ENCODE peak calls at places on chromosomes 16 and 17, in four cellular contexts. F is heart right ventricle, K is WTC11, P is psoas muscle. X is an unnamed sample.
A peak's percentile ranks its signal among the peaks of the same experiment; 100 is the strongest.

GRCh38 chr16:66878067-66878466 is 2.2 kb upstream of the PDP2 start:
- DNase-seq in F (no peak), K (no peak), P (no peak), X (no peak)

GRCh38 chr16:79437764-79438728 is 162.5 kb downstream of the MAF start:
- DNase-seq in F (peak; percentile 48), K (peak; percentile 46), P (peak; percentile 59), X (no peak)

GRCh38 chr17:21463779-21464407 is 87.7 kb downstream of the KCNJ12 start:
- DNase-seq in F (peak; percentile 11), K (peak; percentile 66), P (no peak), X (no peak)

GRCh38 chr16:12203780-12204351 is 227.3 kb downstream of the SNX29 start:
- DNase-seq in F (no peak), K (no peak), P (no peak), X (no peak)

GRCh38 chr16:86862596-86862995 is 284.2 kb downstream of the FOXL1 start:
- DNase-seq in F (peak; percentile 40), K (no peak), P (no peak), X (no peak)

GRCh38 chr16:57166951-57167350 is 18.9 kb downstream of the PSME3IP1 start:
- DNase-seq in F (no peak), K (no peak), P (no peak), X (no peak)

GRCh38 chr17:67238976-67239375 is 6.0 kb downstream of the HELZ start:
- DNase-seq in F (no peak), K (no peak), P (no peak), X (no peak)

GRCh38 chr17:17511971-17512858 is 16.0 kb upstream of the RASD1 start:
- DNase-seq in F (no peak), K (no peak), P (peak; percentile 65), X (no peak)

GRCh38 chr17:79563237-79564013 is 47.4 kb downstream of the RBFOX3 start:
- DNase-seq in F (no peak), K (no peak), P (no peak), X (no peak)

GRCh38 chr16:15529673-15530072 is 95.3 kb downstream of the BMERB1 start:
- DNase-seq in F (no peak), K (no peak), P (no peak), X (no peak)

GRCh38 chr17:79340771-79341528 is 266.3 kb downstream of the ENGASE start:
- DNase-seq in F (no peak), K (no peak), P (no peak), X (no peak)

GRCh38 chr16:24997665-24998064 is 17.5 kb downstream of the ARHGAP17 start:
- DNase-seq in F (no peak), K (no peak), P (no peak), X (no peak)

GRCh38 chr16:56741399-56741798 is 11.5 kb downstream of the NUP93 start:
- DNase-seq in F (no peak), K (no peak), P (no peak), X (no peak)

GRCh38 chr16:49463529-49463928 is 89.9 kb downstream of the C16orf78 start:
- DNase-seq in F (no peak), K (no peak), P (no peak), X (no peak)

GRCh38 chr16:15466886-15467781 is 32.7 kb downstream of the BMERB1 start:
- DNase-seq in F (no peak), K (no peak), P (no peak), X (no peak)

GRCh38 chr17:55632893-55633292 is 89.8 kb downstream of the TMEM100 start:
- DNase-seq in F (peak; percentile 14), K (no peak), P (peak; percentile 18), X (no peak)

GRCh38 chr17:3693829-3694231 is 2.1 kb downstream of the P2RX5 start:
- DNase-seq in F (no peak), K (no peak), P (no peak), X (no peak)

GRCh38 chr16:3594316-3595109 is 16.9 kb downstream of the SLX4 start:
- DNase-seq in F (no peak), K (no peak), P (no peak), X (no peak)

GRCh38 chr16:10607157-10607556 is 26.8 kb upstream of the EMP2 start:
- DNase-seq in F (no peak), K (no peak), P (no peak), X (no peak)

GRCh38 chr16:69563605-69564580 is 1.9 kb upstream of the NFAT5 start:
- DNase-seq in F (no peak), K (no peak), P (no peak), X (no peak)

GRCh38 chr16:85689285-85689949 is 663 bp upstream of the GINS2 start:
- DNase-seq in F (no peak), K (no peak), P (no peak), X (no peak)

GRCh38 chr17:187130-187529 is 5.7 kb upstream of the DOC2B start:
- DNase-seq in F (no peak), K (no peak), P (no peak), X (no peak)

GRCh38 chr17:60089097-60089844 is 10.6 kb upstream of the HEATR6 start:
- DNase-seq in F (no peak), K (no peak), P (no peak), X (no peak)

GRCh38 chr17:39595928-39596327 is 11.8 kb downstream of the NEUROD2 start:
- DNase-seq in F (no peak), K (no peak), P (no peak), X (no peak)

GRCh38 chr16:19252904-19253303 is 32.6 kb upstream of the CLEC19A start:
- DNase-seq in F (no peak), K (no peak), P (no peak), X (no peak)

GRCh38 chr17:46792071-46792470 is 26.4 kb downstream of the WNT3 start:
- DNase-seq in F (no peak), K (no peak), P (no peak), X (no peak)

GRCh38 chr16:12057276-12057675 is 80.7 kb downstream of the SNX29 start:
- DNase-seq in F (no peak), K (no peak), P (peak; percentile 48), X (no peak)

GRCh38 chr17:57186231-57187019 is 69.9 kb upstream of the MSI2 start:
- DNase-seq in F (no peak), K (no peak), P (no peak), X (no peak)

GRCh38 chr16:11386054-11386680 is 40.9 kb downstream of the RMI2 start:
- DNase-seq in F (no peak), K (no peak), P (no peak), X (no peak)

GRCh38 chr17:6914711-6915110 is 81.1 kb upstream of the ALOX12 start:
- DNase-seq in F (no peak), K (no peak), P (no peak), X (no peak)

GRCh38 chr16:85286066-85286712 is 173.9 kb upstream of the CIBAR2 start:
- DNase-seq in F (peak; percentile 69), K (no peak), P (peak; percentile 86), X (no peak)

GRCh38 chr17:60506312-60506711 is 19.7 kb downstream of the APPBP2 start:
- DNase-seq in F (no peak), K (no peak), P (no peak), X (no peak)

GRCh38 chr17:10699861-10700260 is 2.5 kb downstream of the ADPRM start:
- DNase-seq in F (no peak), K (no peak), P (no peak), X (no peak)

GRCh38 chr16:67406111-67406593 is 10.1 kb downstream of the ZDHHC1 start:
- DNase-seq in F (peak; percentile 51), K (no peak), P (no peak), X (no peak)

GRCh38 chr17:16283705-16284104 is 66.7 kb downstream of the PIGL start:
- DNase-seq in F (no peak), K (no peak), P (no peak), X (no peak)

GRCh38 chr16:80940069-80940856 is 66.4 kb downstream of the CMC2 start:
- DNase-seq in F (no peak), K (no peak), P (no peak), X (no peak)

GRCh38 chr17:57551321-57552079 is 193.6 kb downstream of the CCDC182 start:
- DNase-seq in F (no peak), K (no peak), P (no peak), X (no peak)

DNA sequence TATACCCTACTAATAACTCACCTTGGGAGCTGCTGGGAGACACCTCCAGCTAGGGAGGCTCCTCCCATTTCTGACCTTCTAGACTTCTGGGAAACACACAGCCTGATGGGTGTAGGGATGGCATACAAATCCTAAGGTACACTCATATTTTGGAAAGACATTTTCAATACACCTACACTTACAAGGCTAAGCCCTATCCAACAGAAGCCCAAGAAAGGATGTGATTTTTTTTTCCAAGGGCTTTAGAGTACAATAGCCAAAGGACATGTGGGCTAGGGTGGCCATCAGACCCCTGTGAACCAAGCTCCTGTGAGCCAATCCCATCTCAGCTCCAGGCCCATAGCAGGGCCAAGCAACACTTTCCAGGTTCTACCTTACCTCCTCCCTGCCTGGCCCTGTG is 143.9 kb downstream of the AATF start:
- DNase-seq in F (no peak), K (no peak), P (no peak), X (no peak)
- TF ChIP-seq CTCF in F (no peak), K (no peak), P (no peak), X (no peak)

GRCh38 chr17:47841488-47842308 is 625 bp upstream of the SCRN2 start:
- DNase-seq in F (no peak), K (no peak), P (no peak), X (no peak)
- TF ChIP-seq CTCF in F (no peak), K (peak; percentile 33), P (no peak), X (no peak)

GRCh38 chr17:14269473-14269872 is 31.4 kb upstream of the HS3ST3B1 start:
- DNase-seq in F (no peak), K (no peak), P (no peak), X (no peak)

GRCh38 chr17:14270508-14270907 is 30.4 kb upstream of the HS3ST3B1 start:
- DNase-seq in F (no peak), K (no peak), P (no peak), X (no peak)

GRCh38 chr17:14268264-14268663 is 31.6 kb upstream of the CDRT15 start:
- DNase-seq in F (no peak), K (no peak), P (no peak), X (no peak)
- TF ChIP-seq CTCF in F (no peak), K (no peak), P (no peak), X (no peak)

GRCh38 chr16:47858333-47859067 is 297.3 kb downstream of the ABCC12 start:
- DNase-seq in F (no peak), K (no peak), P (no peak), X (no peak)
- TF ChIP-seq CTCF in F (no peak), K (no peak), P (no peak), X (no peak)

DNA sequence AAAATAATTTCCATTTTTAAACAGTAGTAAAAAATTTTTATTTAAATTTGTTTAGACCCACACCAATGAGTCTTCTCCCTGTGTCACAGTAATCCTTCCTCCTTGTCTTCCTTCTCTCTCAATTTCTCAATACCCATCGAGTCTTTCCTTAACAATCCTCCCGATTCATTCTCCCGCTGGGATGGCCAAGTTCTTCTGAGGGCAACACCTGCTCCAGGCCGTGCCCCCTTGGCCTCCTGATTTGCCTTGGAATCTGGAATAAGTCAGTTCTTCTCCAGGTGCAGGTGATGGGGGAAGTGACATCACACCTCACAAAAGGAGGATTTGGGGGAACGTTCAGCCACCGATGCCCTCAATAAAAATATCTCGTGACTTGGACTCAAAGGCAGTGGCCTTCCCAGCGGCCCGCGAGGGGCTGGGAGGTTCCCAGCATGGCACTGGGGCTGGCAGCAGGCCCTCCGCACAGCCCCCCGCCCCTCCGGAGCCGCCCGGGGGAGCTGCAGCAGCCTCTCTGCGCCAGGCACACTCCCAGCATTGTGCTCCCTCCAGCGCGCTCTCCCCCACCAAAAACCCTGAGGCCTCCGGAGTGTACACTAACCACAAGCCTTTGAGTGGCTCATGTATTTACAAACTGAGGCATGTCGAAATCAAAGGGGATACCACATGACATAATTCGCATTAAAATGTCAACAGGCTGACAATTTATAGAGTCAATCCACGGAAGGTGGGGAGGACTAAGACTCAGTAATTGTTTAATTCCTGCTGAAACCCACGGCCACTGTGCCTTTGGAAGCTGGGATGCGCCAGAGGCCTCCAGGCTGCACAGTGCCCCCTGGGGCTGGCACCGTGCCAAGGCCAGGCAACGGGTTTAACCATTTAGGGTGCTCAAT is 120.5 kb downstream of the ZFHX3 start:
- DNase-seq in F (no peak), K (no peak), P (no peak), X (no peak)
- TF ChIP-seq CTCF in F (no peak), K (no peak), P (no peak), X (no peak)

X was measured in progenitor cell of endocrine pancreas.